ENCODE peak calls at places on chromosomes 5 and 9, in six cellular contexts. One of them, this sample, is unnamed.

GRCh38 chr5:36631161-36631560 is 24.8 kb downstream of the SLC1A3 start:
- DNase-seq in ascending aorta: no peak
- DNase-seq in epithelial cell of esophagus: no peak
- DNase-seq in left lung: no peak
- DNase-seq in HFFc6: no peak
- DNase-seq in EH: no peak
- DNase-seq in this sample: no peak

GRCh38 chr5:173035904-173036707 is 20.0 kb upstream of the CREBRF start:
- DNase-seq in ascending aorta: no peak
- DNase-seq in epithelial cell of esophagus: no peak
- DNase-seq in left lung: peak
- DNase-seq in HFFc6: no peak
- DNase-seq in EH: no peak
- DNase-seq in this sample: no peak

GRCh38 chr9:80175286-80175906 is 603.6 kb downstream of the TLE4 start:
- DNase-seq in ascending aorta: no peak
- DNase-seq in epithelial cell of esophagus: peak
- DNase-seq in left lung: no peak
- DNase-seq in HFFc6: peak
- DNase-seq in EH: peak
- DNase-seq in this sample: peak

GRCh38 chr5:169979871-169980270 is 424 bp downstream of the INSYN2B start:
- DNase-seq in ascending aorta: no peak
- DNase-seq in epithelial cell of esophagus: no peak
- DNase-seq in left lung: no peak
- DNase-seq in HFFc6: no peak
- DNase-seq in EH: peak
- DNase-seq in this sample: no peak

GRCh38 chr9:121735792-121736130 is 84.3 kb downstream of the DAB2IP start:
- DNase-seq in ascending aorta: no peak
- DNase-seq in epithelial cell of esophagus: peak
- DNase-seq in left lung: no peak
- DNase-seq in HFFc6: no peak
- DNase-seq in EH: peak
- DNase-seq in this sample: no peak

GRCh38 chr9:25935188-25935587 is 256.9 kb upstream of the TUSC1 start:
- DNase-seq in ascending aorta: no peak
- DNase-seq in epithelial cell of esophagus: peak
- DNase-seq in left lung: no peak
- DNase-seq in HFFc6: no peak
- DNase-seq in EH: peak
- DNase-seq in this sample: no peak

GRCh38 chr5:171537923-171538537 is 118.6 kb downstream of the FGF18 start:
- DNase-seq in ascending aorta: no peak
- DNase-seq in epithelial cell of esophagus: no peak
- DNase-seq in left lung: no peak
- DNase-seq in HFFc6: no peak
- DNase-seq in EH: no peak
- DNase-seq in this sample: no peak

GRCh38 chr5:93252165-93252564 is 328.9 kb downstream of the NR2F1-AS1 start:
- DNase-seq in ascending aorta: no peak
- DNase-seq in epithelial cell of esophagus: no peak
- DNase-seq in left lung: no peak
- DNase-seq in HFFc6: no peak
- DNase-seq in EH: no peak
- DNase-seq in this sample: no peak